ENCODE peak calls at places on chromosomes 7 and 10, in four cellular contexts. M is dorsolateral prefrontal cortex, N is choroid plexus epithelial cell, V is heart right ventricle. X is an unnamed sample.

GRCh38 chr7:18151419-18151818 is 123.8 kb upstream of the PRPS1L1 start:
- DNase-seq in V (no peak), M (no peak), N (peak; percentile 19), X (peak; percentile 8)

GRCh38 chr10:125026974-125027735 is 85.2 kb downstream of the ZRANB1 start:
- DNase-seq in M (no peak), V (no peak), N (no peak), X (no peak)

GRCh38 chr7:36538126-36538525 is 148.5 kb downstream of the ANLN start:
- DNase-seq in M (no peak), N (no peak), V (no peak), X (no peak)

GRCh38 chr10:90621577-90621976 is 236.3 kb downstream of the HTR7 start:
- DNase-seq in N (peak; percentile 39), M (no peak), V (no peak), X (peak; percentile 16)

GRCh38 chr10:74150151-74151056 is at the start of gene AP3M1:
- DNase-seq in V (peak; percentile 82), N (no peak), M (peak; percentile 87), X (no peak)

GRCh38 chr7:137754076-137754851 is 92.5 kb downstream of the DGKI start:
- DNase-seq in M (peak; percentile 73), V (no peak), N (peak; percentile 8), X (peak; percentile 19)

GRCh38 chr10:112230325-112230988 is 46.9 kb upstream of the GPAM start:
- DNase-seq in V (no peak), M (no peak), N (peak; percentile 44), X (peak; percentile 42)

GRCh38 chr10:11742009-11742778 is at the start of gene ECHDC3:
- DNase-seq in V (peak; percentile 75), M (no peak), N (peak; percentile 43), X (peak; percentile 36)

GRCh38 chr10:101032637-101033201 is 1.7 kb downstream of the SFXN3 start:
- DNase-seq in N (peak; percentile 88), M (peak; percentile 78), V (peak; percentile 52), X (peak; percentile 88)

GRCh38 chr10:72027498-72027897 is 60.9 kb downstream of the SPOCK2 start:
- DNase-seq in M (no peak), N (peak; percentile 67), V (no peak), X (no peak)

GRCh38 chr7:32941996-32942782 is 15.1 kb upstream of the FKBP9 start:
- DNase-seq in M (no peak), V (peak; percentile 72), N (peak; percentile 37), X (peak; percentile 53)

GRCh38 chr10:63052083-63052482 is 81.0 kb upstream of the NRBF2 start:
- DNase-seq in N (no peak), M (no peak), V (no peak), X (no peak)

GRCh38 chr7:90474284-90475210 is 5.1 kb downstream of the PTTG1IP2 start:
- DNase-seq in M (no peak), N (peak; percentile 82), V (no peak), X (peak; percentile 95)

GRCh38 chr10:13536674-13537366 is 8.0 kb upstream of the BEND7 start:
- DNase-seq in V (peak; percentile 46), M (no peak), N (peak; percentile 49), X (peak; percentile 38)

GRCh38 chr7:30750574-30751256 is 1.2 kb upstream of the INMT start:
- DNase-seq in V (peak; percentile 83), M (peak; percentile 62), N (peak; percentile 94), X (peak; percentile 95)

GRCh38 chr7:22561895-22562593 is 62.1 kb upstream of the STEAP1B start:
- DNase-seq in N (no peak), M (no peak), V (no peak), X (no peak)

GRCh38 chr7:151232272-151233110 is at the start of gene CHPF2:
- DNase-seq in M (peak; percentile 94), V (peak; percentile 92), N (peak; percentile 88), X (peak; percentile 80)

GRCh38 chr10:42981358-42982236 is 95.3 kb upstream of the RET start:
- DNase-seq in N (no peak), M (peak; percentile 22), V (no peak), X (no peak)

GRCh38 chr7:117875566-117875965 is 2.3 kb upstream of the CTTNBP2 start:
- DNase-seq in N (peak; percentile 42), V (no peak), M (no peak), X (no peak)

GRCh38 chr7:142855401-142855743 is 496 bp downstream of the EPHB6 start:
- DNase-seq in N (no peak), M (no peak), V (no peak), X (no peak)

GRCh38 chr7:152856351-152856750 is 96.8 kb downstream of the ACTR3B start:
- DNase-seq in M (no peak), N (no peak), V (no peak), X (no peak)

GRCh38 chr7:74025146-74025545 is 2.8 kb upstream of the ELN start:
- DNase-seq in M (no peak), N (no peak), V (no peak), X (no peak)

GRCh38 chr7:27462575-27463270 is 200.0 kb downstream of the HIBADH start:
- DNase-seq in V (no peak), N (peak; percentile 42), M (no peak), X (peak; percentile 22)

GRCh38 chr10:93579089-93579488 is 12.6 kb downstream of the FFAR4 start:
- DNase-seq in M (no peak), N (peak; percentile 30), V (no peak), X (no peak)

GRCh38 chr7:48636391-48637015 is 287.8 kb upstream of the CDC14C start:
- DNase-seq in V (peak; percentile 45), M (no peak), N (no peak), X (no peak)

GRCh38 chr10:27947513-27947912 is 51.4 kb downstream of the ODAD2 start:
- DNase-seq in M (no peak), V (no peak), N (no peak), X (no peak)

GRCh38 chr7:155377071-155377836 is 79.6 kb downstream of the INSIG1 start:
- DNase-seq in N (no peak), V (no peak), M (no peak), X (no peak)

GRCh38 chr7:56007167-56007652 is 42.8 kb downstream of the NIPSNAP2 start:
- DNase-seq in M (no peak), N (peak; percentile 25), V (no peak), X (no peak)

GRCh38 chr10:71512794-71513379 is 116.2 kb downstream of the CDH23 start:
- DNase-seq in N (peak; percentile 35), M (no peak), V (no peak), X (no peak)

GRCh38 chr10:65798133-65798532 is 1127.7 kb upstream of the LRRTM3 start:
- DNase-seq in N (no peak), M (no peak), V (no peak), X (no peak)

GRCh38 chr7:69683002-69683401 is 84.7 kb downstream of the AUTS2 start:
- DNase-seq in V (no peak), M (no peak), N (no peak), X (no peak)

GRCh38 chr10:62054825-62055224 is 153.3 kb downstream of the ARID5B start:
- DNase-seq in M (no peak), N (no peak), V (no peak), X (no peak)

GRCh38 chr10:64215088-64215487 is 693.9 kb downstream of the REEP3 start:
- DNase-seq in V (no peak), N (no peak), M (no peak), X (no peak)

GRCh38 chr10:49600781-49601400 is 9.2 kb upstream of the SLC18A3 start:
- DNase-seq in N (peak; percentile 16), M (no peak), V (no peak), X (no peak)

GRCh38 chr7:71414490-71414889 is 282.5 kb downstream of the GALNT17 start:
- DNase-seq in M (no peak), V (peak; percentile 70), N (peak; percentile 8), X (no peak)

GRCh38 chr10:14476641-14477407 is 146.1 kb upstream of the FRMD4A start:
- DNase-seq in M (no peak), N (peak; percentile 26), V (no peak), X (peak; percentile 15)

GRCh38 chr7:373818-374705 is 84.1 kb downstream of the FOXL3 start:
- DNase-seq in V (no peak), M (peak; percentile 26), N (no peak), X (no peak)

GRCh38 chr10:7090529-7090928 is 320.3 kb downstream of the SFMBT2 start:
- DNase-seq in M (no peak), V (no peak), N (no peak), X (peak; percentile 15)

GRCh38 chr10:119409906-119410305 is 132.6 kb downstream of the RGS10 start:
- DNase-seq in N (peak; percentile 94), M (no peak), V (peak; percentile 86), X (no peak)

DNA sequence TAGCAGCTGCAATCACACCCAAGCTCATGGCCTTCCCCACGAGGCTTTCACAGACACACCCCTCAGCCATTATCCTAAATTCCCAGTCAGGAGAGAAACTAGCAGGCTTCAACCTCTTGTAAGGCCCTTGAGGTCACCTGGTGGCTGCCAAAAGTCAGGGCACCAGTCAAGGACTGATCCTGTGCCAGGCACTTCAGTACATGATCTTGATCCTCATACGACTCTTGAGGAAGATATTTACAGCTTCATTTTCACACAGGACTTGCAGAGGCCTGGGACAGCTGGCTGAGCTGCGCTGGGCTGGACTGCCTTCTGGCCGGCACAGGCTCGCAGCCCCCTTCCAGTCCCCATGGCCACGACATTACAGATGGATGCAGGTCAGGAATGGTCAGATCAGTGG is 8.8 kb downstream of the PDAP1 start:
- DNase-seq in V (no peak), M (no peak), N (no peak), X (no peak)
- TF ChIP-seq CTCF in V (no peak), M (no peak), N (no peak), X (no peak)

GRCh38 chr7:43113622-43114450 is 1.4 kb downstream of the HECW1 start:
- DNase-seq in V (no peak), N (no peak), M (peak; percentile 60), X (no peak)
- H3K4me3 ChIP-seq in V (peak overlapping the region; percentile 54), N (peak overlapping the region; percentile 32), M (peak overlapping the region; percentile 61), X (no peak overlapping the region)

GRCh38 chr7:98168904-98169621 is 42.2 kb upstream of the BHLHA15 start:
- DNase-seq in M (no peak), V (no peak), N (no peak), X (no peak)
- TF ChIP-seq CTCF in M (no peak), V (no peak), N (no peak), X (no peak)

DNA sequence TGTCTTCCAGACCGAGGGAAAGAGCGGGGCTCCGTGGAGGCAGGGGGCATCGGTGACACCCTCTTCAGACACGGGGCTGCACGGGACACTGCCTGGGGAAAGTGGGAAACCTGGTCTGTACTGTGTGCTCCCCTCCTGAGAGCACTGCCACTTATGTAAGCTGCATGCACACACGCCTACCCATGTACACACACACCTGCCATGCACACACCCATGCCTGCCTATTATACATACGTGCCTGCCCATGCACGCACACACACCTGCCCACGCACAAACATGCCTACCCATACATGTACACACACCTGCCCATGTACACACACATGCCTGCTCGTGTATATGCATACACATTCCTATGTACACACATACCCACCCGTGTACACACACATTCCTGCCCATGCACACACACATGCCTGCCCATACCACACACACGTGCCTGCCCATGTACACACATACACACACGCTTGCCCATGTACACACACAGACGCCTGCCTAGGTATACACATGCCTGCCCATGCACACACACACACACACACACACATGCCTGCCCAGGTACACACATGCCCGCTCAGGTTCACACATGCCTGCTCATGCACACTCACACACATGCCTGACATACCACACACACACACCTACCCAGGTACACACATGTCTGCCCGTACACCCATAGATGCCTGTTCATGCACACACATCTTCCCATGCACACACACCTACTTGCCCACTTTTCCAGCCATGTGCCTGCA is 35.5 kb upstream of the CALN1 start:
- DNase-seq in V (no peak), M (no peak), N (no peak), X (no peak)
- H3K4me3 ChIP-seq in V (no peak overlapping the region), M (peak overlapping the region; percentile 50), N (no peak overlapping the region), X (no peak overlapping the region)

GRCh38 chr10:118046491-118047362 is at the start of gene RAB11FIP2:
- DNase-seq in N (peak; percentile 91), M (peak; percentile 97), V (peak; percentile 97), X (peak; percentile 85)
- TF ChIP-seq CTCF in N (peak; percentile 19), M (no peak), V (no peak), X (no peak)

GRCh38 chr7:102466097-102466496 is 1.3 kb downstream of the LRWD1 start:
- DNase-seq in N (no peak), M (no peak), V (no peak), X (no peak)
- H3K4me3 ChIP-seq in N (no peak overlapping the region), M (no peak overlapping the region), V (peak overlapping the region; percentile 98), X (no peak overlapping the region)